ENCODE peak calls at places on chromosomes 4 and X, in nine cellular contexts. O is fibroblast of lung, L is PC-3, N is keratinocyte, T is neural progenitor cell, S is astrocyte, Y is K562, J is GM23248, E is mammary epithelial cell. B is an unnamed sample.

GRCh38 chrX:66684196-66684595 is 45.3 kb upstream of the EDA2R start:
- DNase-seq in S (peak; percentile 4), Y (no peak), J (peak; percentile 37), O (no peak), L (no peak), N (no peak), E (no peak), T (no peak), B (no peak)

GRCh38 chrX:7146703-7147430 is 645 bp upstream of the STS start:
- DNase-seq in E (no peak), T (no peak), N (no peak), O (peak; percentile 12), Y (peak; percentile 30), J (peak; percentile 36), S (no peak), L (no peak), B (no peak)

GRCh38 chr4:82201805-82202636 is 171.8 kb downstream of the HNRNPD start:
- DNase-seq in Y (peak; percentile 15), T (peak; percentile 85), S (peak; percentile 12), E (peak; percentile 29), J (peak; percentile 60), L (peak; percentile 57), N (no peak), O (peak; percentile 45), B (peak; percentile 86)

GRCh38 chr4:113083346-113083745 is 33.9 kb downstream of the ANK2 start:
- DNase-seq in E (no peak), O (no peak), S (no peak), N (no peak), T (no peak), J (no peak), L (no peak), Y (no peak), B (no peak)

GRCh38 chr4:15893967-15894366 is 44.6 kb downstream of the FGFBP1 start:
- DNase-seq in N (peak; percentile 96), Y (no peak), O (peak; percentile 78), J (peak; percentile 96), T (no peak), L (peak; percentile 95), S (peak; percentile 99), E (peak; percentile 99), B (no peak)

GRCh38 chrX:150478496-150479492 is 89.6 kb upstream of the MTM1 start:
- DNase-seq in S (no peak), O (no peak), L (no peak), Y (no peak), N (no peak), T (no peak), J (no peak), E (no peak), B (no peak)

GRCh38 chr4:124191329-124191728 is 521.2 kb downstream of the ANKRD50 start:
- DNase-seq in E (peak; percentile 74), Y (no peak), T (no peak), O (no peak), J (no peak), N (no peak), S (no peak), L (no peak), B (no peak)

GRCh38 chr4:120517966-120518365 is 404.6 kb downstream of the PRDM5 start:
- DNase-seq in E (peak; percentile 3), Y (peak; percentile 6), O (peak; percentile 92), S (peak; percentile 65), T (no peak), L (peak; percentile 85), N (no peak), J (peak; percentile 87), B (no peak)

GRCh38 chr4:16078195-16078756 is 5.5 kb downstream of the PROM1 start:
- DNase-seq in Y (no peak), O (no peak), N (no peak), L (no peak), S (no peak), E (peak; percentile 16), J (no peak), T (no peak), B (no peak)

GRCh38 chrX:101595739-101596419 is 21.9 kb downstream of the ARMCX6 start:
- DNase-seq in Y (peak; percentile 18), N (no peak), J (peak; percentile 70), O (peak; percentile 83), E (peak; percentile 48), T (peak; percentile 60), S (peak; percentile 48), L (peak; percentile 70), B (peak; percentile 30)

GRCh38 chrX:2388669-2389068 is 112.1 kb downstream of the DHRSX start:
- DNase-seq in S (no peak), O (no peak), L (no peak), N (no peak), Y (no peak), T (no peak), E (no peak), J (no peak), B (no peak)

GRCh38 chr4:10662937-10663336 is 21.6 kb downstream of the CLNK start:
- DNase-seq in O (no peak), E (no peak), Y (peak; percentile 28), T (no peak), J (no peak), N (no peak), S (peak; percentile 70), L (no peak), B (no peak)

GRCh38 chrX:153723351-153724251 is 586 bp downstream of the BCAP31 start:
- DNase-seq in Y (peak; percentile 66), N (no peak), S (no peak), E (peak; percentile 61), L (peak; percentile 37), T (peak; percentile 70), J (peak; percentile 66), O (peak; percentile 41), B (no peak)

GRCh38 chr4:66376921-66377320 is 706.6 kb upstream of the EPHA5 start:
- DNase-seq in N (no peak), T (no peak), E (no peak), Y (no peak), J (no peak), S (no peak), L (no peak), O (no peak), B (no peak)

GRCh38 chr4:25090516-25090915 is 59.8 kb upstream of the LGI2 start:
- DNase-seq in O (no peak), E (no peak), Y (no peak), J (peak; percentile 59), S (peak; percentile 56), L (peak; percentile 43), T (no peak), N (no peak), B (no peak)

GRCh38 chr4:25089058-25089763 is 58.5 kb upstream of the LGI2 start:
- DNase-seq in Y (peak; percentile 36), S (no peak), J (no peak), E (no peak), N (no peak), T (no peak), L (no peak), O (no peak), B (no peak)

GRCh38 chr4:25095756-25096552 is 64.3 kb downstream of the SEPSECS start:
- DNase-seq in S (no peak), T (no peak), L (no peak), O (no peak), J (no peak), N (no peak), E (no peak), Y (no peak), B (no peak)

GRCh38 chr4:25088342-25088952 is 57.7 kb upstream of the LGI2 start:
- DNase-seq in E (no peak), S (peak; percentile 24), L (no peak), O (no peak), Y (peak; percentile 53), N (no peak), T (no peak), J (peak; percentile 68), B (no peak)

GRCh38 chr4:25092139-25092538 is 61.4 kb upstream of the LGI2 start:
- DNase-seq in S (no peak), E (no peak), N (no peak), Y (no peak), J (no peak), T (peak; percentile 21), L (no peak), O (no peak), B (peak; percentile 5)
- H3K9ac ChIP-seq in S (no peak overlapping the region), E (no peak overlapping the region), N (no peak overlapping the region), Y (no peak overlapping the region), J (no peak overlapping the region), T (no peak overlapping the region), L (no peak overlapping the region), O (no peak overlapping the region), B (no peak overlapping the region)

DNA sequence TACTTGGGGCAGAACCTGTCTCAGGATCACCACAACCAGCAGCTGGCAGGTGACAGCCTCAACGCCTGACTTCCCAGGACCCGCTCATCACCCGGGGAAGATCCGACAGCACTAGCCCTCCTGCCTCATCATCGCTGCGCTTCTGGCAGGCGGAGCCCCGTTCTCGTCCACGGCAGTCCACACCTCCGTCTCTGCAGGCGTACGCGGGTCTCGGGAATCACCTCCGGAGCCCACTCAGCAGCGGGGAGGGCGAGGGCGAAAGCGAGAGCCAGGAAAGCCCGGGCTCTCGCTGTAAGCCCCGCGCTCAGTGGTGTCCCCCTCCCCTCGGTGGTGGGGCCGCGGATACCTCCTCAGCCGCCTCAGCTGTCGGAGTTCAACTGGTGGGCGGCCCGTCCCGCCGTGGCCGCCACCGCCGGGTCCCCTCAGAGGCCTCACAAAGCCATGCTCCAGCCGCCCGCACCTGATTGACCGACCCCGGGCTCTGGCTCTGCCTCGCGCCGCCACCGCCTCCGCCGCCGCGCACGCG is 518 bp upstream of the CNKSR2 start:
- DNase-seq in Y (no peak), E (no peak), L (no peak), N (no peak), S (no peak), J (peak; percentile 22), T (peak; percentile 89), O (no peak), B (no peak)
- TF ChIP-seq EZH2 in Y (no peak), E (no peak), L (no peak), N (no peak), S (no peak), J (no peak), T (no peak), O (no peak), B (no peak)

DNA sequence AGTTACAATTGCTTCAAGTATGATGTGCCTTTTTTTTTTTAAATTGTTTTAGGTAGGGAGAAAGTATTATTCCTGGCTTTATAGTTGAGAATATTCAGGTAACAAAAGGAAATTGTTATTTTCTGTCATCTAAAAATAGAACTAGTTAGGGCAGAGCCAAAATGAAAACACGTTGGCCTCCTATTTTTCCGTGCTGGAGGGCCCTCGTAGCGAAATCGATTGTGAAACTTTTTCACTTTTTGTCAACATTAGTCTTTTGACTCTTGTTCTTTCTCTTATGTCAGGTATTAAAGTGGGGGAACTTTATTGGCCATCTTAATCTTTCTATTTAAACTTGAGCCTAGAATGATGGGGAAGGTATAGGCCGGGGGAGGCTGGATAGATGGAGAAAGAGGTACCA is 104.9 kb downstream of the ARHGAP10 start:
- DNase-seq in T (no peak), S (no peak), N (no peak), O (no peak), E (no peak), L (no peak), J (no peak), Y (no peak), B (no peak)
- H3K4me3 ChIP-seq in T (no peak overlapping the region), S (no peak overlapping the region), N (no peak overlapping the region), O (no peak overlapping the region), E (no peak overlapping the region), L (no peak overlapping the region), J (no peak overlapping the region), Y (no peak overlapping the region), B (no peak overlapping the region)

DNA sequence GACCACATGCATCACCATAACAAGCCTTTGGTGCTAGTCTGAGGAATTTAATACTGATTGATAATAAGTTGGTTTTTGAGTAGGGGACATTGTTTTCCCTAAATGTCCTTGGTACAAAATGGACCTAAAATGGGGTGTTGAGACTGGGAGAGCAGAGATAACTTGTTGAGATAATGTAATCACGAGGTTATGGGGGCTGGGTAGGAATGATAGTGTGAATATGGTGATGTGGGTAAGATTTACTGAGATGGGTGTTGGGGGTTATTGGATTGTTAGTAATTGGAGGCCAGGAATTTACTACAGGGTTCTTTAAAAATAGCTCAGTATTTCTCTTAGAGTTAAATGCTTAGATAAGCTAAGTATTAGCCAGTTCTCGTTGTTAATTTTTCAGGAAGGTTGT is 3.9 kb downstream of the BMP2K start:
- DNase-seq in Y (no peak), E (no peak), J (no peak), L (no peak), N (no peak), T (no peak), O (no peak), S (no peak), B (no peak)
- H3K9ac ChIP-seq in Y (no peak overlapping the region), E (no peak overlapping the region), J (no peak overlapping the region), L (no peak overlapping the region), N (no peak overlapping the region), T (no peak overlapping the region), O (no peak overlapping the region), S (no peak overlapping the region), B (no peak overlapping the region)

B was measured in SK-N-MC.